ENCODE peak calls at places on chromosomes 2 and 18, in four cellular contexts. B, V, X and D are unnamed samples.

GRCh38 chr2:138468617-138469016 is 33.0 kb upstream of the SPOPL start:
- DNase-seq in V (no peak), X (no peak), B (no peak), D (no peak)

GRCh38 chr2:36338827-36339145 is 16.8 kb upstream of the CRIM1 start:
- DNase-seq in X (no peak), B (peak), V (no peak), D (no peak)

GRCh38 chr2:65297544-65297943 is 69.9 kb downstream of the ACTR2 start:
- DNase-seq in B (no peak), V (no peak), X (no peak), D (no peak)

GRCh38 chr2:162161634-162162033 is 9.6 kb upstream of the GCG start:
- DNase-seq in V (no peak), B (no peak), X (no peak), D (no peak)

GRCh38 chr2:43068053-43068471 is 158.3 kb downstream of the ZFP36L2 start:
- DNase-seq in X (no peak), V (no peak), B (no peak), D (no peak)

GRCh38 chr2:69902213-69902922 is 8.6 kb downstream of the SNRNP27 start:
- DNase-seq in V (no peak), X (no peak), B (no peak), D (no peak)

GRCh38 chr2:60544980-60545560 is 8.4 kb downstream of the BCL11A start:
- DNase-seq in X (no peak), V (no peak), B (no peak), D (no peak)

GRCh38 chr2:163187119-163187518 is 348.6 kb upstream of the KCNH7 start:
- DNase-seq in V (no peak), X (no peak), B (no peak), D (no peak)

GRCh38 chr2:120298173-120298835 is 45.7 kb downstream of the RALB start:
- DNase-seq in X (no peak), B (no peak), V (no peak), D (no peak)

GRCh38 chr2:133390151-133390550 is 178.1 kb downstream of the NCKAP5 start:
- DNase-seq in X (no peak), V (no peak), B (no peak), D (no peak)

GRCh38 chr18:3923750-3924149 is 473.8 kb downstream of the TGIF1 start:
- DNase-seq in X (no peak), V (no peak), B (peak), D (no peak)

GRCh38 chr18:52392160-52392559 is 52.2 kb downstream of the DCC start:
- DNase-seq in B (no peak), V (no peak), X (no peak), D (no peak)

GRCh38 chr2:202609381-202610145 is 25.2 kb upstream of the FAM117B start:
- DNase-seq in X (no peak), B (no peak), V (no peak), D (no peak)

GRCh38 chr18:5890606-5891360 is 4.5 kb downstream of the TMEM200C start:
- DNase-seq in X (peak), V (peak), B (no peak), D (no peak)

GRCh38 chr2:19993731-19994130 is 3.8 kb upstream of the WDR35 start:
- DNase-seq in B (no peak), V (no peak), X (peak), D (no peak)

GRCh38 chr18:24189007-24189528 is 50.2 kb downstream of the CABYR start:
- DNase-seq in X (no peak), V (no peak), B (no peak), D (no peak)

GRCh38 chr2:74461187-74462053 is 3.2 kb downstream of the WBP1 start:
- DNase-seq in X (peak), V (no peak), B (no peak), D (no peak)

GRCh38 chr2:134432438-134432883 is 178.6 kb downstream of the MGAT5 start:
- DNase-seq in B (no peak), V (peak), X (no peak), D (no peak)

GRCh38 chr18:43869451-43870008 is 592.2 kb upstream of the SYT4 start:
- DNase-seq in B (no peak), X (peak), V (no peak), D (no peak)

GRCh38 chr2:226661789-226662545 is 137.7 kb downstream of the IRS1 start:
- DNase-seq in V (peak), X (peak), B (peak), D (no peak)

GRCh38 chr2:190181066-190181681 is 118.6 kb upstream of the MSTN start:
- DNase-seq in X (no peak), V (peak), B (no peak), D (no peak)

GRCh38 chr2:121197369-121198091 is 87.5 kb downstream of the TFCP2L1 start:
- DNase-seq in B (peak), X (no peak), V (no peak), D (no peak)

GRCh38 chr2:239251971-239252370 is 148.8 kb downstream of the HDAC4 start:
- DNase-seq in B (no peak), X (no peak), V (no peak), D (no peak)

GRCh38 chr18:76456018-76456750 is 38.9 kb downstream of the ZNF516 start:
- DNase-seq in B (no peak), V (no peak), X (peak), D (no peak)

GRCh38 chr2:113240915-113241911 is 37.5 kb downstream of the PAX8 start:
- DNase-seq in B (peak), X (peak), V (peak), D (no peak)

GRCh38 chr18:64119916-64120315 is 29.0 kb downstream of the LINC00305 start:
- DNase-seq in B (no peak), V (no peak), X (no peak), D (no peak)

GRCh38 chr2:44671896-44672295 is 269.6 kb upstream of the SIX3 start:
- DNase-seq in B (no peak), X (no peak), V (no peak), D (no peak)

GRCh38 chr18:5317186-5317585 is 21.7 kb upstream of the ZBTB14 start:
- DNase-seq in V (no peak), X (no peak), B (no peak), D (no peak)

GRCh38 chr18:11482271-11482670 is 127.1 kb upstream of the SLC35G4 start:
- DNase-seq in X (no peak), V (no peak), B (no peak), D (no peak)

GRCh38 chr2:145729993-145730770 is 1210.3 kb upstream of the ZEB2 start:
- DNase-seq in V (no peak), B (no peak), X (no peak), D (no peak)

GRCh38 chr2:20448246-20449046 is 1.6 kb downstream of the RHOB start:
- DNase-seq in B (no peak), V (peak), X (peak), D (peak)

GRCh38 chr2:222655406-222655747 is 515 bp downstream of the FARSB start:
- DNase-seq in X (peak), B (peak), V (no peak), D (peak)

GRCh38 chr2:225471039-225471438 is 71.5 kb downstream of the NYAP2 start:
- DNase-seq in B (no peak), V (no peak), X (no peak), D (no peak)

GRCh38 chr2:202113571-202114142 is 40.6 kb downstream of the KIAA2012 start:
- DNase-seq in X (no peak), B (no peak), V (no peak), D (no peak)

GRCh38 chr2:127193164-127193947 is 26.7 kb downstream of the CYP27C1 start:
- DNase-seq in X (no peak), V (no peak), B (no peak), D (no peak)

GRCh38 chr2:9126540-9126939 is 80.1 kb upstream of the ASAP2 start:
- DNase-seq in X (no peak), V (no peak), B (no peak), D (no peak)

GRCh38 chr2:26701596-26701995 is 9.1 kb downstream of the KCNK3 start:
- DNase-seq in B (no peak), X (no peak), V (no peak), D (no peak)

GRCh38 chr2:9366041-9366440 is 57.3 kb downstream of the ITGB1BP1 start:
- DNase-seq in X (no peak), B (no peak), V (no peak), D (no peak)